ENCODE peak calls at places on chromosome 20, in ten cellular contexts. One of them, this sample, is unnamed.

GRCh38 chr20:23244916-23245552 is 105.6 kb upstream of the NXT1 start:
- DNase-seq in tibial artery: no peak
- DNase-seq in epithelial cell of prostate: no peak
- DNase-seq in colonic mucosa: no peak
- DNase-seq in cardiac muscle cell: no peak
- DNase-seq in A673: no peak
- DNase-seq in body of pancreas: no peak
- DNase-seq in AG04450: no peak
- DNase-seq in OCI-LY7: no peak
- DNase-seq in stomach: no peak
- DNase-seq in this sample: no peak

GRCh38 chr20:18705490-18705889 is 108.1 kb upstream of the SCP2D1 start:
- DNase-seq in tibial artery: no peak
- DNase-seq in epithelial cell of prostate: no peak
- DNase-seq in colonic mucosa: no peak
- DNase-seq in cardiac muscle cell: peak; percentile 56
- DNase-seq in A673: no peak
- DNase-seq in body of pancreas: no peak
- DNase-seq in AG04450: peak; percentile 83
- DNase-seq in OCI-LY7: no peak
- DNase-seq in stomach: no peak
- DNase-seq in this sample: no peak

GRCh38 chr20:58327211-58327610 is 17.7 kb downstream of the RAB22A start:
- DNase-seq in tibial artery: no peak
- DNase-seq in epithelial cell of prostate: no peak
- DNase-seq in colonic mucosa: no peak
- DNase-seq in cardiac muscle cell: peak; percentile 25
- DNase-seq in A673: no peak
- DNase-seq in body of pancreas: peak; percentile 30
- DNase-seq in AG04450: no peak
- DNase-seq in OCI-LY7: no peak
- DNase-seq in stomach: no peak
- DNase-seq in this sample: no peak

GRCh38 chr20:10672579-10673127 is 1.1 kb downstream of the JAG1 start:
- DNase-seq in tibial artery: peak; percentile 80
- DNase-seq in epithelial cell of prostate: no peak
- DNase-seq in colonic mucosa: peak; percentile 69
- DNase-seq in cardiac muscle cell: peak; percentile 73
- DNase-seq in A673: peak; percentile 64
- DNase-seq in body of pancreas: peak; percentile 70
- DNase-seq in AG04450: no peak
- DNase-seq in OCI-LY7: peak; percentile 24
- DNase-seq in stomach: peak; percentile 71
- DNase-seq in this sample: peak; percentile 54

GRCh38 chr20:63100401-63100925 is 93.7 kb upstream of the BHLHE23 start:
- DNase-seq in tibial artery: peak; percentile 47
- DNase-seq in epithelial cell of prostate: no peak
- DNase-seq in colonic mucosa: no peak
- DNase-seq in cardiac muscle cell: no peak
- DNase-seq in A673: no peak
- DNase-seq in body of pancreas: no peak
- DNase-seq in AG04450: no peak
- DNase-seq in OCI-LY7: no peak
- DNase-seq in stomach: no peak
- DNase-seq in this sample: peak; percentile 8

GRCh38 chr20:3447321-3447720 is 23.5 kb upstream of the ATRN start:
- DNase-seq in tibial artery: no peak
- DNase-seq in epithelial cell of prostate: no peak
- DNase-seq in colonic mucosa: no peak
- DNase-seq in cardiac muscle cell: no peak
- DNase-seq in A673: no peak
- DNase-seq in body of pancreas: no peak
- DNase-seq in AG04450: no peak
- DNase-seq in OCI-LY7: no peak
- DNase-seq in stomach: no peak
- DNase-seq in this sample: no peak

GRCh38 chr20:4227085-4227821 is 211.9 kb upstream of the RNF24 start:
- DNase-seq in tibial artery: no peak
- DNase-seq in epithelial cell of prostate: no peak
- DNase-seq in colonic mucosa: no peak
- DNase-seq in cardiac muscle cell: peak; percentile 84
- DNase-seq in A673: peak; percentile 74
- DNase-seq in body of pancreas: no peak
- DNase-seq in AG04450: no peak
- DNase-seq in OCI-LY7: peak; percentile 8
- DNase-seq in stomach: no peak
- DNase-seq in this sample: no peak

GRCh38 chr20:53580376-53581111 is 13.1 kb downstream of the ZNF217 start:
- DNase-seq in tibial artery: no peak
- DNase-seq in epithelial cell of prostate: no peak
- DNase-seq in colonic mucosa: no peak
- DNase-seq in cardiac muscle cell: no peak
- DNase-seq in A673: no peak
- DNase-seq in body of pancreas: no peak
- DNase-seq in AG04450: no peak
- DNase-seq in OCI-LY7: no peak
- DNase-seq in stomach: peak; percentile 19
- DNase-seq in this sample: no peak

GRCh38 chr20:21229163-21229562 is 74.0 kb upstream of the XRN2 start:
- DNase-seq in tibial artery: no peak
- DNase-seq in epithelial cell of prostate: no peak
- DNase-seq in colonic mucosa: no peak
- DNase-seq in cardiac muscle cell: no peak
- DNase-seq in A673: no peak
- DNase-seq in body of pancreas: no peak
- DNase-seq in AG04450: no peak
- DNase-seq in OCI-LY7: no peak
- DNase-seq in stomach: no peak
- DNase-seq in this sample: no peak

GRCh38 chr20:32632461-32633354 is 41.0 kb downstream of the C20orf203 start:
- DNase-seq in tibial artery: no peak
- DNase-seq in epithelial cell of prostate: no peak
- DNase-seq in colonic mucosa: no peak
- DNase-seq in cardiac muscle cell: no peak
- DNase-seq in A673: no peak
- DNase-seq in body of pancreas: no peak
- DNase-seq in AG04450: no peak
- DNase-seq in OCI-LY7: no peak
- DNase-seq in stomach: no peak
- DNase-seq in this sample: no peak

GRCh38 chr20:47792021-47792618 is 6.8 kb upstream of the SULF2 start:
- DNase-seq in tibial artery: peak; percentile 93
- DNase-seq in epithelial cell of prostate: peak; percentile 88
- DNase-seq in colonic mucosa: no peak
- DNase-seq in cardiac muscle cell: peak; percentile 99
- DNase-seq in A673: no peak
- DNase-seq in body of pancreas: peak; percentile 73
- DNase-seq in AG04450: peak; percentile 65
- DNase-seq in OCI-LY7: no peak
- DNase-seq in stomach: no peak
- DNase-seq in this sample: peak; percentile 64

GRCh38 chr20:7971536-7972285 is 31.5 kb upstream of the HAO1 start:
- DNase-seq in tibial artery: no peak
- DNase-seq in epithelial cell of prostate: no peak
- DNase-seq in colonic mucosa: no peak
- DNase-seq in cardiac muscle cell: peak; percentile 15
- DNase-seq in A673: no peak
- DNase-seq in body of pancreas: no peak
- DNase-seq in AG04450: no peak
- DNase-seq in OCI-LY7: no peak
- DNase-seq in stomach: no peak
- DNase-seq in this sample: no peak

GRCh38 chr20:14919473-14920157 is 582.2 kb upstream of the FLRT3 start:
- DNase-seq in tibial artery: no peak
- DNase-seq in epithelial cell of prostate: peak; percentile 50
- DNase-seq in colonic mucosa: peak; percentile 32
- DNase-seq in cardiac muscle cell: no peak
- DNase-seq in A673: no peak
- DNase-seq in body of pancreas: peak; percentile 60
- DNase-seq in AG04450: no peak
- DNase-seq in OCI-LY7: no peak
- DNase-seq in stomach: peak; percentile 53
- DNase-seq in this sample: no peak

GRCh38 chr20:22511943-22512910 is 72.1 kb downstream of the FOXA2 start:
- DNase-seq in tibial artery: no peak
- DNase-seq in epithelial cell of prostate: peak; percentile 3
- DNase-seq in colonic mucosa: peak; percentile 87
- DNase-seq in cardiac muscle cell: peak; percentile 28
- DNase-seq in A673: no peak
- DNase-seq in body of pancreas: peak; percentile 88
- DNase-seq in AG04450: no peak
- DNase-seq in OCI-LY7: no peak
- DNase-seq in stomach: peak; percentile 86
- DNase-seq in this sample: no peak

GRCh38 chr20:58271596-58272460 is 37.7 kb upstream of the RAB22A start:
- DNase-seq in tibial artery: no peak
- DNase-seq in epithelial cell of prostate: no peak
- DNase-seq in colonic mucosa: no peak
- DNase-seq in cardiac muscle cell: no peak
- DNase-seq in A673: peak; percentile 36
- DNase-seq in body of pancreas: no peak
- DNase-seq in AG04450: peak; percentile 8
- DNase-seq in OCI-LY7: no peak
- DNase-seq in stomach: no peak
- DNase-seq in this sample: no peak

GRCh38 chr20:16785221-16785620 is 37.1 kb downstream of the OTOR start:
- DNase-seq in tibial artery: no peak
- DNase-seq in epithelial cell of prostate: no peak
- DNase-seq in colonic mucosa: no peak
- DNase-seq in cardiac muscle cell: no peak
- DNase-seq in A673: peak; percentile 22
- DNase-seq in body of pancreas: no peak
- DNase-seq in AG04450: no peak
- DNase-seq in OCI-LY7: no peak
- DNase-seq in stomach: no peak
- DNase-seq in this sample: no peak

GRCh38 chr20:63079971-63080370 is 73.2 kb upstream of the BHLHE23 start:
- DNase-seq in tibial artery: no peak
- DNase-seq in epithelial cell of prostate: no peak
- DNase-seq in colonic mucosa: no peak
- DNase-seq in cardiac muscle cell: no peak
- DNase-seq in A673: no peak
- DNase-seq in body of pancreas: no peak
- DNase-seq in AG04450: no peak
- DNase-seq in OCI-LY7: no peak
- DNase-seq in stomach: no peak
- DNase-seq in this sample: no peak

GRCh38 chr20:59181936-59182335 is 18.3 kb downstream of the ZNF831 start:
- DNase-seq in tibial artery: no peak
- DNase-seq in epithelial cell of prostate: no peak
- DNase-seq in colonic mucosa: no peak
- DNase-seq in cardiac muscle cell: no peak
- DNase-seq in A673: no peak
- DNase-seq in body of pancreas: no peak
- DNase-seq in AG04450: no peak
- DNase-seq in OCI-LY7: no peak
- DNase-seq in stomach: no peak
- DNase-seq in this sample: no peak

GRCh38 chr20:1721687-1722512 is 64.3 kb upstream of the SIRPG start:
- DNase-seq in tibial artery: no peak
- DNase-seq in epithelial cell of prostate: no peak
- DNase-seq in colonic mucosa: no peak
- DNase-seq in cardiac muscle cell: no peak
- DNase-seq in A673: no peak
- DNase-seq in body of pancreas: no peak
- DNase-seq in AG04450: no peak
- DNase-seq in OCI-LY7: peak; percentile 4
- DNase-seq in stomach: no peak
- DNase-seq in this sample: no peak
- H3K27ac ChIP-seq in tibial artery: no peak overlapping the region
- H3K27ac ChIP-seq in epithelial cell of prostate: no peak overlapping the region
- H3K27ac ChIP-seq in colonic mucosa: no peak overlapping the region
- H3K27ac ChIP-seq in cardiac muscle cell: no peak overlapping the region
- H3K27ac ChIP-seq in A673: no peak overlapping the region
- H3K27ac ChIP-seq in body of pancreas: no peak overlapping the region
- H3K27ac ChIP-seq in AG04450: no peak overlapping the region
- H3K27ac ChIP-seq in OCI-LY7: no peak overlapping the region
- H3K27ac ChIP-seq in stomach: no peak overlapping the region
- H3K27ac ChIP-seq in this sample: no peak overlapping the region

DNA sequence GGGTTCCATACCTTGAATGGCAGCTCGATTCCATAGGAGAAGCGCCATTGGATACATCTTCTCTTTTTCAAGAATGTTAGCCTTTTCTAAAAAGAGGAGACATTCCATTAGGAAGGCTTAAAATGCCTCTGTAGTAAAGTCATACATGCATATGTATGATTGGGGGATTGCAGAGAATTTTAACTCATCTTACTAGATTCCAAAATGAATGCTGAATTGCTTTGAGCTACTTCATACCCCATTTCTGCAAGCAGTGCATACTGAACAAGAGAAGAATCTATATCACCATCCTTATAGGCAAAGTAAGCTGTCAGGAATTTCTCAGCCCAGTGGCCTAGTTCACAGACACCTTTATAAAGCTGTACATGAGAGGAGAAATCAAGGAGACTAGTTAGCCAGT is 80.3 kb downstream of the NDUFAF5 start:
- DNase-seq in tibial artery: no peak
- DNase-seq in epithelial cell of prostate: no peak
- DNase-seq in colonic mucosa: no peak
- DNase-seq in cardiac muscle cell: no peak
- DNase-seq in A673: peak; percentile 23
- DNase-seq in body of pancreas: no peak
- DNase-seq in AG04450: no peak
- DNase-seq in OCI-LY7: no peak
- DNase-seq in stomach: no peak
- DNase-seq in this sample: no peak
- H3K27ac ChIP-seq in tibial artery: peak overlapping the region; percentile 81
- H3K27ac ChIP-seq in epithelial cell of prostate: no peak overlapping the region
- H3K27ac ChIP-seq in colonic mucosa: no peak overlapping the region
- H3K27ac ChIP-seq in cardiac muscle cell: no peak overlapping the region
- H3K27ac ChIP-seq in A673: no peak overlapping the region
- H3K27ac ChIP-seq in body of pancreas: no peak overlapping the region
- H3K27ac ChIP-seq in AG04450: no peak overlapping the region
- H3K27ac ChIP-seq in OCI-LY7: no peak overlapping the region
- H3K27ac ChIP-seq in stomach: no peak overlapping the region
- H3K27ac ChIP-seq in this sample: no peak overlapping the region

GRCh38 chr20:37727957-37728634 is 34.3 kb downstream of the CTNNBL1 start:
- DNase-seq in tibial artery: no peak
- DNase-seq in epithelial cell of prostate: no peak
- DNase-seq in colonic mucosa: no peak
- DNase-seq in cardiac muscle cell: no peak
- DNase-seq in A673: no peak
- DNase-seq in body of pancreas: no peak
- DNase-seq in AG04450: no peak
- DNase-seq in OCI-LY7: no peak
- DNase-seq in stomach: no peak
- DNase-seq in this sample: no peak
- H3K27ac ChIP-seq in tibial artery: no peak overlapping the region
- H3K27ac ChIP-seq in epithelial cell of prostate: no peak overlapping the region
- H3K27ac ChIP-seq in colonic mucosa: no peak overlapping the region
- H3K27ac ChIP-seq in cardiac muscle cell: peak overlapping the region; percentile 93
- H3K27ac ChIP-seq in A673: peak overlapping the region; percentile 37
- H3K27ac ChIP-seq in body of pancreas: no peak overlapping the region
- H3K27ac ChIP-seq in AG04450: no peak overlapping the region
- H3K27ac ChIP-seq in OCI-LY7: no peak overlapping the region
- H3K27ac ChIP-seq in stomach: no peak overlapping the region
- H3K27ac ChIP-seq in this sample: peak overlapping the region; percentile 75

DNA sequence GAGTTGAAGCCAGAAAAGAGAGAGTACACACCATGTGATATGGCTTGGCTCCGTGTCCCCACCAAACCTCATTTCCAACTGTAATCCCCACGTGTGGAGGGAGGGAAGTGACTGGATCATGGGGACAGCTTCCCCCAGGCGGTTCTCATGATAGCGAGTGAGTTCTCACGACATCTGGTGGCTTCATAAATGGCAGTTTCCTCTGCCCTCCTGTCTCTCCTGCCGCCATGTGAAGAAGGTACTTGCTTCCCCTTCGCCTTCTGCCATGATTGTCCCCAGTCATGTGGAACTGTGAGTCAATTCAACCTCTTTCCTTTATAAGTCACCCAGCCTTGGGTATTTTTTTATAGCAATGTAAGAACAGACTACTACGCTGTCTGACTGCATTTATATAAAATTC is 40.3 kb downstream of the TAF4 start:
- DNase-seq in tibial artery: no peak
- DNase-seq in epithelial cell of prostate: no peak
- DNase-seq in colonic mucosa: no peak
- DNase-seq in cardiac muscle cell: no peak
- DNase-seq in A673: no peak
- DNase-seq in body of pancreas: no peak
- DNase-seq in AG04450: no peak
- DNase-seq in OCI-LY7: no peak
- DNase-seq in stomach: no peak
- DNase-seq in this sample: no peak
- H3K27ac ChIP-seq in tibial artery: no peak overlapping the region
- H3K27ac ChIP-seq in epithelial cell of prostate: no peak overlapping the region
- H3K27ac ChIP-seq in colonic mucosa: no peak overlapping the region
- H3K27ac ChIP-seq in cardiac muscle cell: no peak overlapping the region
- H3K27ac ChIP-seq in A673: no peak overlapping the region
- H3K27ac ChIP-seq in body of pancreas: no peak overlapping the region
- H3K27ac ChIP-seq in AG04450: no peak overlapping the region
- H3K27ac ChIP-seq in OCI-LY7: no peak overlapping the region
- H3K27ac ChIP-seq in stomach: no peak overlapping the region
- H3K27ac ChIP-seq in this sample: peak overlapping the region; percentile 61